ENCODE peak calls at places on chromosomes 13 and 19, in four cellular contexts. C, S, R and W are unnamed samples. For H3K9me3, the result is how much of the 10 kb centered on the place peaks cover.

GRCh38 chr19:927044-927706 is 1.3 kb downstream of the ARID3A start:
- DNase-seq in C (peak), S (peak), R (no peak), W (peak)

GRCh38 chr13:44971656-44972595 is 17.3 kb downstream of the NUFIP1 start:
- DNase-seq in C (no peak), S (no peak), R (no peak), W (no peak)

GRCh38 chr19:45508931-45509691 is 1.8 kb downstream of the VASP start:
- DNase-seq in C (peak), S (peak), R (no peak), W (peak)

GRCh38 chr19:15379996-15380647 is 535 bp upstream of the AKAP8 start:
- DNase-seq in C (peak), S (no peak), R (no peak), W (peak)

GRCh38 chr13:52707375-52707774 is 32.2 kb downstream of the CNMD start:
- DNase-seq in C (no peak), S (no peak), R (no peak), W (no peak)

GRCh38 chr19:40990972-40991381 is at the start of gene CYP2B6:
- DNase-seq in C (no peak), S (no peak), R (no peak), W (no peak)

GRCh38 chr19:44635581-44636438 is 7.9 kb upstream of the PVR start:
- DNase-seq in C (no peak), S (no peak), R (no peak), W (no peak)

GRCh38 chr19:35395762-35396199 is 24.9 kb downstream of the GPR42 start:
- DNase-seq in C (peak), S (peak), R (no peak), W (no peak)

GRCh38 chr13:24124789-24125476 is 35.6 kb upstream of the SPATA13 start:
- DNase-seq in C (no peak), S (no peak), R (no peak), W (no peak)

GRCh38 chr13:91346062-91346461 is 1.4 kb upstream of the MIR17HG start:
- DNase-seq in C (no peak), S (no peak), R (no peak), W (no peak)

GRCh38 chr19:55345101-55345817 is 5.6 kb downstream of the KMT5C start:
- DNase-seq in C (no peak), S (no peak), R (no peak), W (no peak)

GRCh38 chr13:63693696-63694095 is 2278.0 kb upstream of the PCDH20 start:
- DNase-seq in C (no peak), S (peak), R (no peak), W (no peak)

GRCh38 chr19:488505-489417 is 7.5 kb upstream of the MADCAM1 start:
- DNase-seq in C (peak), S (peak), R (peak), W (peak)

GRCh38 chr19:34241513-34242337 is 12.6 kb upstream of the GARRE1 start:
- DNase-seq in C (no peak), S (peak), R (peak), W (no peak)

GRCh38 chr13:30847697-30848307 is 58.3 kb upstream of the MEDAG start:
- DNase-seq in C (peak), S (no peak), R (no peak), W (no peak)

GRCh38 chr13:98233127-98233526 is 56.1 kb upstream of the RNF113B start:
- DNase-seq in C (no peak), S (no peak), R (no peak), W (no peak)

GRCh38 chr19:42216653-42217521 is 590 bp downstream of the DEDD2 start:
- DNase-seq in C (peak), S (peak), R (no peak), W (peak)

GRCh38 chr13:89269737-89270136 is 1598.6 kb downstream of the SLITRK5 start:
- DNase-seq in C (no peak), S (no peak), R (no peak), W (no peak)

GRCh38 chr13:65787087-65787486 is 1443.0 kb downstream of the PCDH9 start:
- DNase-seq in C (no peak), S (no peak), R (no peak), W (no peak)

GRCh38 chr13:50766043-50766442 is 77.4 kb downstream of the DLEU7 start:
- DNase-seq in C (no peak), S (peak), R (no peak), W (no peak)

GRCh38 chr19:12244370-12244769 is 50.3 kb downstream of the ZNF44 start:
- DNase-seq in C (no peak), S (no peak), R (no peak), W (no peak)

GRCh38 chr19:47723573-47723923 is 10.3 kb downstream of the EHD2 start:
- DNase-seq in C (peak), S (no peak), R (no peak), W (peak)

GRCh38 chr19:15419413-15420025 is 731 bp upstream of the AKAP8L start:
- DNase-seq in C (peak), S (no peak), R (no peak), W (no peak)

GRCh38 chr13:76519685-76520084 is 366.5 kb downstream of the KCTD12 start:
- DNase-seq in C (no peak), S (no peak), R (no peak), W (no peak)

GRCh38 chr19:54189668-54190502 is 505 bp upstream of the MBOAT7 start:
- DNase-seq in C (peak), S (peak), R (peak), W (peak)

GRCh38 chr19:54192972-54193371 is 1.9 kb downstream of the TSEN34 start:
- DNase-seq in C (no peak), S (no peak), R (no peak), W (no peak)

GRCh38 chr19:54190503-54190941 is 586 bp upstream of the TSEN34 start:
- DNase-seq in C (peak), S (peak), R (peak), W (peak)

GRCh38 chr19:54191671-54192453 is 754 bp downstream of the TSEN34 start:
- DNase-seq in C (no peak), S (peak), R (no peak), W (no peak)

DNA sequence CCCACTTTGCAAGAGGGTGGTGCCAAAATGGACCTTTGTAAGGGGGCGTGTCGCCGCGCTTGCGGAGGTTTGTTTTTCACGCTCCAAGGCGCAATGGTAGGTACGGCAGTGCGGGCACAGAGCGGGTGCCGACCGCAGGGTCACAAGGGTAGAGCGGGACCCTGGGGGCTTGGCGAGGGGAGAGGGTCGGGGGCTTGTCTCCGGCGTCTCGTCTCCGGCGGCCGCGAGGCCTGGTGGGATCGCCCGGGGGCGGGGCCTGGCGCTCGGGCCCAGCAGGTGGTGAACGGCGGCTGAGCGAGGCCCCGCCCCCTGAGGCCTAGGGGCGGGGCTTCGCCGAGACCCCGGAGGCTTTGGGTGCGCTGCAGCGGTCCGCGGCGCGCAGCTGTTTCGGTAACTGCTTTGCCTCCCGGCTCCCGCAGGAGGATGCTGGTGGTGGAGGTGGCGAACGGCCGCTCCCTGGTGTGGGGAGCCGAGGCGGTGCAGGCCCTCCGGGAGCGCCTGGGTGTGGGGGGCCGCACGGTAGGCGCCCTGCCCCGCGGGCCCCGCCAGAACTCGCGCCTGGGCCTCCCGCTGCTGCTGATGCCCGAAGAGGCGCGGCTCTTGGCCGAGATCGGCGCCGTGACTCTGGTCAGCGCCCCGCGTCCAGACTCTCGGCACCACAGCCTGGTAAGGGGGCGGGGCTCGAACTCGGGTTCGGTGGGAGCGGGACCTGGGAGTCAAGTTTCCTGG is at the start of gene TSEN34:
- DNase-seq in C (peak), S (peak), R (no peak), W (peak)
- H3K27ac ChIP-seq in C (peak), S (peak), R (peak), W (peak)

DNA sequence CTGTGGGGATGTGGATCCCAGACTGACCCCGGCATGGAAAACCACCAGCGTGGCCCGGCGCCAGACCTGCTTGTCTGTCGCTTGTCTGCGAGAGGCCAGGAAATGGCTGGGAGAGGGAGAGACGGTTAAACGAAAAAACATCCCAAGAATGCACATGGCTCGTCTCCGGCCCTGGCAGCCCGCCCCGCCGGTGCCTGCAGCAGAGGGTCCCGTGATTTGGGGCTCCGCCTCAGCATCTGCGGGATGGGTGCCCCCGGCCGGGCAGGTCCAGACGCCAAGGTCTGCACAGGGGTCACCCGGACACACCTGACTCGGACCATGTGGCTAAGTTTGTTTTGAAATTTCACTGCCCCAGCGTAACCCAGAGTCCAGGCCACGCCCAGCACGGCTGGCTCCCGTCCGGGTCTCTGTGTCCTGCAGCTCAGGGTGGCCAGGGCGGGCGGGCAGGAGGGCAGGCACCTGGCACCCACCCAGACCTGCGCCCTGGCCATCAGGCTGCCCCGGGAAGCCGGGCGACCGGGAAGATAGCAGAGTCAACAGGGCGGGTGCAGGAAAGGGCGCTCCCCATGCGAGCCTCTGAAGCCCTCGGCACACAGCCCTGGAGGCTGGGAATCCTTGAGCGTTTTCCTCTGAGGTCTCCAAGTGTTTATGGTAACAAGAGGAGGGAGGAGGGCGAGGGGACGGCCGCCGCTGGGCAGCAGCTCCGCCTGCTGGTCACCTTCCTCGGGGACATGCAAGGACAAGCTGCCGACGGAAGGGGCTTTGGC is 103.2 kb downstream of the GADD45B start:
- DNase-seq in C (peak), S (peak), R (peak), W (peak)
- TF ChIP-seq CTCF in C (peak), S (peak), R (peak), W (peak)

GRCh38 chr19:36514012-36514612 is 14.0 kb downstream of the ZNF260 start:
- DNase-seq in C (no peak), S (no peak), R (no peak), W (no peak)
- H3K9me3 ChIP-seq in C (under half), S (half or more), R (half or more), W (half or more)

DNA sequence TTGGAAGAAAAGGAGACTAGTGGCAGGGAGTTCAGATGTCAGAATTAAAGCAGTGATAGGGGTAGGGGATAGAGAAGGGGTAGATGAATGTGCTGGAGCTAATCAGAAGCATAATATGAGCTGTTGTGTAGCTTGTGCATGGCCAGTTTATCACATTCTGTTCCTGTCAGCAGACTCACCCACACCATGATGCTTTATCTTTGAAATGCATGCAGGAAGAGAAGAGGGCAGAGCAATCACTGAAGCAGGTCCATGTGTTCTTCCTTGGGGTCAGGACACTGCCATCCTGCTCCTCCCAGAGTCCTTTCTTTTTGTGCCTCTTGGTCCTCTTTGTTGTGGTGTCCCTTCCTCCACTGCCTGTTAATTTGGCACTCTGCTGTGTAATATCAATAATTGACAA is 5.8 kb downstream of the CHAMP1 start:
- DNase-seq in C (no peak), S (no peak), R (no peak), W (no peak)
- H3K27ac ChIP-seq in C (no peak), S (no peak), R (no peak), W (peak)